ENCODE peak calls at places on chromosomes 13 and 19, in eight cellular contexts. M is H9; Q is heart right ventricle; B is ovary; L is upper lobe of right lung; D is IMR-90; A is CD8-positive, alpha-beta memory T cell; S is adipocyte. G is an unnamed sample.
A peak's percentile ranks its signal among the peaks of the same experiment; 100 is the strongest.

GRCh38 chr19:8821748-8822241 is 10.3 kb downstream of the ZNF558 start:
- DNase-seq in Q (no peak), S (no peak), L (no peak), B (no peak), D (no peak), A (no peak), M (no peak), G (no peak)

GRCh38 chr13:96650301-96650886 is 343.9 kb downstream of the OXGR1 start:
- DNase-seq in S (peak; percentile 70), B (no peak), D (no peak), Q (no peak), A (no peak), L (no peak), M (no peak), G (peak; percentile 73)

GRCh38 chr13:100512422-100512821 is 76.2 kb downstream of the GGACT start:
- DNase-seq in A (no peak), L (no peak), Q (no peak), M (no peak), S (no peak), B (no peak), D (peak; percentile 22), G (peak; percentile 5)

GRCh38 chr19:33813391-33814101 is 16.9 kb downstream of the KCTD15 start:
- DNase-seq in A (no peak), L (peak; percentile 52), B (no peak), S (no peak), Q (no peak), D (no peak), M (no peak), G (no peak)

GRCh38 chr19:6564393-6564792 is 26.6 kb downstream of the CD70 start:
- DNase-seq in L (no peak), M (no peak), Q (no peak), D (no peak), B (no peak), S (no peak), A (no peak), G (peak; percentile 20)

GRCh38 chr13:113669871-113670341 is 2.9 kb downstream of the GRK1 start:
- DNase-seq in L (peak; percentile 53), Q (no peak), S (no peak), D (no peak), M (no peak), A (no peak), B (no peak), G (no peak)

GRCh38 chr19:44648536-44649370 is 5.0 kb downstream of the PVR start:
- DNase-seq in M (no peak), A (no peak), B (peak; percentile 54), D (peak; percentile 68), Q (no peak), L (no peak), S (peak; percentile 88), G (peak; percentile 82)

GRCh38 chr19:4233282-4233853 is 4.0 kb downstream of the EBI3 start:
- DNase-seq in S (peak; percentile 55), L (peak; percentile 77), M (peak; percentile 85), D (peak; percentile 8), B (peak; percentile 48), A (peak; percentile 28), Q (peak; percentile 56), G (peak; percentile 18)

GRCh38 chr19:6020166-6020967 is 42.4 kb upstream of the RANBP3 start:
- DNase-seq in Q (no peak), L (peak; percentile 55), D (no peak), B (no peak), A (no peak), M (no peak), S (no peak), G (no peak)

GRCh38 chr19:4577020-4577782 is 17.7 kb upstream of the SEMA6B start:
- DNase-seq in A (no peak), M (peak; percentile 57), S (no peak), B (no peak), D (no peak), L (no peak), Q (no peak), G (no peak)

GRCh38 chr13:26707122-26708006 is 53.2 kb downstream of the GPR12 start:
- DNase-seq in S (peak; percentile 67), A (peak; percentile 33), Q (no peak), L (no peak), D (peak; percentile 58), B (no peak), M (peak; percentile 78), G (peak; percentile 46)

GRCh38 chr19:11519138-11519537 is 9.8 kb downstream of the ECSIT start:
- DNase-seq in M (no peak), B (no peak), Q (no peak), L (no peak), A (no peak), S (no peak), D (no peak), G (no peak)

GRCh38 chr13:19818223-19818842 is 35.6 kb upstream of the PSPC1 start:
- DNase-seq in M (peak; percentile 94), L (peak; percentile 91), B (no peak), A (no peak), S (no peak), D (no peak), Q (peak; percentile 32), G (no peak)

GRCh38 chr19:17255150-17255621 is 9.4 kb downstream of the USHBP1 start:
- DNase-seq in A (no peak), L (peak; percentile 77), M (peak; percentile 65), S (no peak), B (no peak), D (no peak), Q (no peak), G (no peak)

GRCh38 chr13:91544723-91545122 is 146.3 kb downstream of the GPC5 start:
- DNase-seq in S (no peak), Q (no peak), M (peak; percentile 65), A (no peak), B (no peak), L (no peak), D (no peak), G (no peak)

GRCh38 chr13:28714651-28715050 is 4.1 kb downstream of the SLC46A3 start:
- DNase-seq in B (no peak), S (no peak), D (no peak), A (no peak), L (no peak), Q (no peak), M (no peak), G (no peak)

GRCh38 chr19:48506138-48506733 is 5.4 kb downstream of the LMTK3 start:
- DNase-seq in L (no peak), D (peak; percentile 47), A (peak; percentile 60), S (peak; percentile 74), B (no peak), Q (no peak), M (peak; percentile 33), G (peak; percentile 33)

GRCh38 chr19:37738371-37738770 is 18.8 kb upstream of the ZNF607 start:
- DNase-seq in A (no peak), L (no peak), Q (no peak), M (no peak), B (no peak), D (no peak), S (no peak), G (no peak)
- H3K9me3 ChIP-seq in A (peaks cover 44% of the 10 kb centered on the region), L (peaks cover 45% of the 10 kb centered on the region), Q (peaks cover 7% of the 10 kb centered on the region), M (peaks cover 20% of the 10 kb centered on the region), B (peaks cover 19% of the 10 kb centered on the region), D (peaks cover 42% of the 10 kb centered on the region), S (peaks cover 82% of the 10 kb centered on the region), G (peaks cover 2% of the 10 kb centered on the region)

GRCh38 chr19:29326351-29326750 is 113.4 kb upstream of the UQCRFS1 start:
- DNase-seq in A (no peak), B (no peak), S (no peak), Q (no peak), L (no peak), D (no peak), M (no peak), G (no peak)
- H3K9me3 ChIP-seq in A (no peaks in the 10 kb centered on the region), B (no peaks in the 10 kb centered on the region), S (no peaks in the 10 kb centered on the region), Q (no peaks in the 10 kb centered on the region), L (no peaks in the 10 kb centered on the region), D (peaks cover 11% of the 10 kb centered on the region), M (no peaks in the 10 kb centered on the region), G (no peaks in the 10 kb centered on the region)

GRCh38 chr19:57566396-57567256 is 7.0 kb upstream of the ZNF550 start:
- DNase-seq in Q (no peak), M (no peak), A (no peak), L (no peak), D (peak; percentile 38), S (peak; percentile 32), B (no peak), G (peak; percentile 54)
- H3K9me3 ChIP-seq in Q (peaks cover 9% of the 10 kb centered on the region), M (peaks cover 76% of the 10 kb centered on the region), A (peaks cover 48% of the 10 kb centered on the region), L (peaks cover 66% of the 10 kb centered on the region), D (peaks cover 74% of the 10 kb centered on the region), S (peaks cover 99% of the 10 kb centered on the region), B (peaks cover 28% of the 10 kb centered on the region), G (peaks cover 2% of the 10 kb centered on the region)

GRCh38 chr19:15595069-15595468 is 19.9 kb upstream of the CYP4F8 start:
- DNase-seq in S (no peak), B (no peak), A (no peak), M (no peak), D (no peak), Q (no peak), L (no peak), G (no peak)

GRCh38 chr19:15591796-15592195 is 23.2 kb upstream of the CYP4F8 start:
- DNase-seq in S (no peak), D (no peak), B (no peak), Q (no peak), M (no peak), A (no peak), L (no peak), G (no peak)

GRCh38 chr19:15584541-15585115 is 30.4 kb upstream of the CYP4F8 start:
- DNase-seq in Q (peak; percentile 83), A (peak; percentile 58), M (peak; percentile 90), D (peak; percentile 28), L (peak; percentile 91), S (peak; percentile 77), B (peak; percentile 86), G (peak; percentile 32)

GRCh38 chr19:15587663-15588062 is 27.4 kb upstream of the CYP4F8 start:
- DNase-seq in S (no peak), A (no peak), B (no peak), M (no peak), D (no peak), Q (no peak), L (peak; percentile 84), G (no peak)

GRCh38 chr19:15589760-15590451 is 25.1 kb upstream of the CYP4F8 start:
- DNase-seq in A (no peak), M (no peak), D (no peak), B (no peak), Q (no peak), S (no peak), L (no peak), G (no peak)
- H3K9me3 ChIP-seq in A (no peaks in the 10 kb centered on the region), M (peaks cover 70% of the 10 kb centered on the region), D (no peaks in the 10 kb centered on the region), B (peaks cover 3% of the 10 kb centered on the region), Q (no peaks in the 10 kb centered on the region), S (peaks cover 7% of the 10 kb centered on the region), L (no peaks in the 10 kb centered on the region), G (no peaks in the 10 kb centered on the region)

DNA sequence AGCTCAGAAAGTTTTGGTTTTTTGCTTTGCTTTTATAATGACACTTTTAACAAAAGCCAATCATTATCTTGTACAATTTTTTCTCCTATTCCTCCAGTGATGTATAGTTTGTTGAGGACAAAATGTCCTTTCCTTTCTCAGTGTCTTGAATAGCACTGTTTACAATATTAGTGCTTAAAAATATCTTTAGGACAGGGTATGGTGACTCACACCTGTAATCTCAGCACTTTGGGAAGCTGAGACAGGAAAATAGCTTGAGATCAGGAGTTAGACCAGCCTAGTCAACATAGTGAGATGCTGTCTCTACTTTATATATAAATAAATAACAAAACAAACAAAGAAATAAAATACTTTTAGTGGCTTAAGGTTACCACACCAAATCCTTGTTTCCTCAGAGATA is 41.9 kb downstream of the SPRY2 start:
- DNase-seq in B (no peak), L (no peak), Q (no peak), M (no peak), A (no peak), S (no peak), D (no peak), G (no peak)
- H3K9me3 ChIP-seq in B (no peaks in the 10 kb centered on the region), L (no peaks in the 10 kb centered on the region), Q (no peaks in the 10 kb centered on the region), M (no peaks in the 10 kb centered on the region), A (no peaks in the 10 kb centered on the region), S (no peaks in the 10 kb centered on the region), D (no peaks in the 10 kb centered on the region), G (no peaks in the 10 kb centered on the region)

GRCh38 chr19:22263121-22263520 is 23.1 kb upstream of the ZNF729 start:
- DNase-seq in A (no peak), L (no peak), B (no peak), Q (no peak), S (no peak), M (no peak), D (no peak), G (no peak)
- H3K9me3 ChIP-seq in A (no peaks in the 10 kb centered on the region), L (no peaks in the 10 kb centered on the region), B (peaks cover 7% of the 10 kb centered on the region), Q (no peaks in the 10 kb centered on the region), S (peaks cover 30% of the 10 kb centered on the region), M (peaks cover 78% of the 10 kb centered on the region), D (peaks cover 31% of the 10 kb centered on the region), G (no peaks in the 10 kb centered on the region)